ENCODE peak calls at places on chromosomes 5 and 9, in five cellular contexts. Z, V, E, X and G are unnamed samples.

GRCh38 chr9:86732514-86732913 is 214.8 kb downstream of the GAS1 start:
- DNase-seq in Z (peak; percentile 92), V (no peak), E (no peak), X (peak; percentile 86), G (no peak)

GRCh38 chr5:119031905-119032304 is 39.0 kb upstream of the DMXL1 start:
- DNase-seq in Z (no peak), V (no peak), E (peak; percentile 43), X (no peak), G (no peak)

GRCh38 chr9:92749071-92749933 is 15.3 kb downstream of the BICD2 start:
- DNase-seq in Z (no peak), V (peak; percentile 78), E (peak; percentile 22), X (no peak), G (no peak)

GRCh38 chr5:126354857-126355731 is 68.1 kb upstream of the GRAMD2B start:
- DNase-seq in Z (no peak), V (no peak), E (no peak), X (no peak), G (no peak)

GRCh38 chr5:122190156-122190555 is 60.8 kb downstream of the ZNF474 start:
- DNase-seq in Z (no peak), V (no peak), E (no peak), X (no peak), G (no peak)

GRCh38 chr5:59428391-59428790 is 465.1 kb downstream of the PDE4D start:
- DNase-seq in Z (no peak), V (no peak), E (no peak), X (no peak), G (no peak)

GRCh38 chr5:168978015-168978414 is 322.9 kb downstream of the SLIT3 start:
- DNase-seq in Z (peak; percentile 1), V (no peak), E (no peak), X (peak; percentile 35), G (no peak)

GRCh38 chr5:115098041-115098702 is 71.5 kb downstream of the TRIM36 start:
- DNase-seq in Z (peak; percentile 60), V (no peak), E (no peak), X (peak; percentile 49), G (no peak)

GRCh38 chr9:93890436-93890935 is 64.7 kb downstream of the BARX1 start:
- DNase-seq in Z (no peak), V (no peak), E (no peak), X (no peak), G (no peak)

GRCh38 chr9:112380771-112381181 is 868 bp downstream of the HSDL2 start:
- DNase-seq in Z (peak; percentile 29), V (no peak), E (no peak), X (no peak), G (no peak)

GRCh38 chr9:95772320-95773060 is 103.0 kb upstream of the ERCC6L2 start:
- DNase-seq in Z (peak; percentile 65), V (no peak), E (peak; percentile 68), X (peak; percentile 45), G (no peak)

GRCh38 chr9:27768781-27769180 is 195.5 kb upstream of the C9orf72 start:
- DNase-seq in Z (no peak), V (no peak), E (no peak), X (no peak), G (no peak)

GRCh38 chr5:170289749-170290148 is 7.8 kb downstream of the LCP2 start:
- DNase-seq in Z (no peak), V (no peak), E (no peak), X (no peak), G (no peak)

GRCh38 chr5:135304352-135305221 is 94.4 kb downstream of the MACROH2A1 start:
- DNase-seq in Z (peak; percentile 24), V (no peak), E (no peak), X (no peak), G (no peak)

GRCh38 chr5:107889387-107889786 is 218.7 kb upstream of the EFNA5 start:
- DNase-seq in Z (peak; percentile 13), V (no peak), E (no peak), X (no peak), G (no peak)

GRCh38 chr9:72602629-72603028 is 81.2 kb downstream of the TMC1 start:
- DNase-seq in Z (peak; percentile 45), V (no peak), E (no peak), X (peak; percentile 50), G (no peak)

GRCh38 chr5:31942546-31942945 is 231.6 kb downstream of the GOLPH3 start:
- DNase-seq in Z (peak; percentile 31), V (no peak), E (no peak), X (no peak), G (no peak)

GRCh38 chr5:33032161-33033085 is 321.3 kb downstream of the NPR3 start:
- DNase-seq in Z (peak; percentile 73), V (no peak), E (no peak), X (peak; percentile 12), G (no peak)

GRCh38 chr9:6703898-6704639 is 53.7 kb upstream of the KDM4C start:
- DNase-seq in Z (peak; percentile 12), V (peak; percentile 82), E (peak; percentile 88), X (peak; percentile 54), G (no peak)

GRCh38 chr5:59709833-59710232 is 183.7 kb downstream of the PDE4D start:
- DNase-seq in Z (peak; percentile 72), V (no peak), E (no peak), X (peak; percentile 77), G (no peak)

GRCh38 chr5:161150589-161150988 is 298.6 kb upstream of the ATP10B start:
- DNase-seq in Z (no peak), V (no peak), E (no peak), X (no peak), G (no peak)

GRCh38 chr5:36944607-36945225 is 68.1 kb downstream of the NIPBL start:
- DNase-seq in Z (peak; percentile 76), V (no peak), E (no peak), X (peak; percentile 52), G (no peak)

GRCh38 chr5:122177162-122177561 is 47.8 kb downstream of the ZNF474 start:
- DNase-seq in Z (no peak), V (no peak), E (no peak), X (no peak), G (no peak)

DNA sequence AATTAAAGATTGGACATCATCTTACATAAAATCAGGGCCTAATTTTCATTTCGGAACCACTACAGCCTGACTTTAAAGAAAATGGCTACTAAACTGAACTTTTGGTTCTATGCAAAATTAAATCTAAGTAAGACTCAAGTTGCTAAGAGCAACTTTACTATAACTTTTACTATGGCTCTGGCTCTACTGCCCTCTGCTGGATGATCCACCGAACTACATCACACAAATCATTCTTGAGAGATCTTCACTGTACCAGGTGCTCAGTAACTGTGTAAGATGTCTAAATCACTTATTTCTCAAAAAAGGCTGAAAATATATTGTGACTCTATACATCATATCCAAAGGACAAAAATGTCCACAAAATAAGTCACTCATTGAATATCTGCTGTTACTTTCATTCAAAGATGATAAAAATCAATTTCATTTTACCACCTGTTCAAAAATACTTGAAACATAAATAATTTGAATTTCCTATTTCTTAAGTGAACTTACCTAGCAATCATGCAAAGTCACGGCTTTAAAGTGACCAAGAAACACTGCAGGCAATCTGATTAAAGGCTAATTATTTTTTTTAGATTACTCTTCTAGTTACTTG is 13.5 kb downstream of the MOCS2 start:
- DNase-seq in Z (peak; percentile 75), V (peak; percentile 80), E (peak; percentile 33), X (peak; percentile 60), G (no peak)
- TF ChIP-seq CTCF in Z (peak; percentile 77), V (peak; percentile 90), E (peak; percentile 90), X (peak; percentile 98), G (peak; percentile 95)

DNA sequence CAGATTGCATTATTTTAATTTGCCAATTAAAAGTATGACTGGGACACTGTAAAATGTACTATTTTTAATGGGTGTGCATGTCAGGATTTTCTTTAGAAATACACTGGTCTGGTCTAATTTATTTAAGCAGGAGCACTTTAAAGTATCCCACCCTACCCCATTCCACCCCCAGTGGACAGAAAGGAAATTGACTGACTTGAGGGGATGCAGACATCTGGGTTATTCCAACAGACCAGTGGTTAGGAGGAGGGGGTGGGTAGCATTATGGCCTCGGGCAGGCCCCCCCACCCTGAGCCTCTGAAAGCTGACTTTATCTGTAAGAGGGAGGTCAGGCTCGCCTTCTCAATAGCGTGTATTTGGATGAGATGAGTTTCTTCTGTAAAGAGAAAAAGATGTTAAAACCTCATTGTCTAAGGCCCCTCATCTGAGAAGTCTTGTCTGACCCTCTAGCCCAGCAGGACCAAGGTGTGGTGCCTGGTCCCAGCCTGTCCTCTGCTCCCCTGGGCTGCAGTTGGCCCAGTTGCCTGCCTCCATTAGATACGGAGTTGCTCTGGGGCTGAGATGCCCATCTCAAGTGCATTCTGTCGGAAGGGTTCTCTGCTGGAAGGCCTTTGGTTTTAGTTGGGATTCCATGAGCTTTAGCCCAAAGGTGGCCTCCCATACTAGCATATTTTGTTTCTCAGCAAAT is 4.4 kb downstream of the HNRNPAB start:
- DNase-seq in Z (no peak), V (no peak), E (peak; percentile 27), X (no peak), G (no peak)
- TF ChIP-seq CTCF in Z (peak; percentile 21), V (no peak), E (peak; percentile 48), X (peak; percentile 63), G (peak; percentile 48)

GRCh38 chr5:56358046-56358445 is 124.9 kb upstream of the ANKRD55 start:
- DNase-seq in Z (no peak), V (no peak), E (no peak), X (no peak), G (no peak)
- TF ChIP-seq CTCF in Z (no peak), V (no peak), E (no peak), X (no peak), G (no peak)

GRCh38 chr5:143019614-143020515 is 249.7 kb downstream of the ARHGAP26 start:
- DNase-seq in Z (no peak), V (no peak), E (no peak), X (no peak), G (no peak)

GRCh38 chr5:143019157-143019556 is 249.0 kb downstream of the ARHGAP26 start:
- DNase-seq in Z (no peak), V (no peak), E (no peak), X (no peak), G (no peak)

GRCh38 chr5:143017992-143018391 is 247.8 kb downstream of the ARHGAP26 start:
- DNase-seq in Z (no peak), V (no peak), E (no peak), X (no peak), G (no peak)

GRCh38 chr5:143014017-143014651 is 244.0 kb downstream of the ARHGAP26 start:
- DNase-seq in Z (no peak), V (no peak), E (peak; percentile 81), X (no peak), G (no peak)

GRCh38 chr5:143016777-143017374 is 246.7 kb downstream of the ARHGAP26 start:
- DNase-seq in Z (peak; percentile 75), V (no peak), E (no peak), X (peak; percentile 39), G (no peak)
- TF ChIP-seq CTCF in Z (peak; percentile 75), V (no peak), E (peak; percentile 76), X (peak; percentile 79), G (peak; percentile 79)